ENCODE peak calls at places on chromosomes 13 and 19, in six cellular contexts. Z, M, E, R, J and S are unnamed samples.

GRCh38 chr13:98450012-98450411 is 126.9 kb downstream of the STK24 start:
- DNase-seq in Z (no peak), M (no peak), E (no peak), R (no peak), J (no peak), S (no peak)

GRCh38 chr13:100664171-100664900 is 10.3 kb downstream of the TMTC4 start:
- DNase-seq in Z (no peak), M (no peak), E (no peak), R (no peak), J (no peak), S (no peak)

GRCh38 chr13:45238945-45239795 is 38.3 kb upstream of the KCTD4 start:
- DNase-seq in Z (no peak), M (no peak), E (no peak), R (no peak), J (no peak), S (no peak)

GRCh38 chr13:108268713-108269112 is 805 bp upstream of the TNFSF13B start:
- DNase-seq in Z (no peak), M (no peak), E (no peak), R (no peak), J (no peak), S (no peak)

GRCh38 chr19:46886546-46887239 is 25.9 kb downstream of the ARHGAP35 start:
- DNase-seq in Z (no peak), M (no peak), E (no peak), R (no peak), J (no peak), S (no peak)

GRCh38 chr13:113907637-113908617 is 44.1 kb upstream of the GAS6 start:
- DNase-seq in Z (peak), M (no peak), E (no peak), R (no peak), J (no peak), S (peak)

GRCh38 chr13:24699541-24699940 is 19.3 kb downstream of the ATP12A start:
- DNase-seq in Z (no peak), M (no peak), E (no peak), R (no peak), J (no peak), S (no peak)

GRCh38 chr19:56840452-56841193 is at the start of the genes PEG3 and ZIM2:
- DNase-seq in Z (no peak), M (no peak), E (no peak), R (no peak), J (no peak), S (no peak)

GRCh38 chr19:48646192-48646911 is 365 bp upstream of the CA11 start:
- DNase-seq in Z (peak), M (peak), E (peak), R (peak), J (peak), S (peak)

GRCh38 chr13:28313579-28313978 is 175.2 kb downstream of the PAN3 start:
- DNase-seq in Z (no peak), M (no peak), E (no peak), R (no peak), J (peak), S (no peak)

GRCh38 chr13:28478127-28478526 is 16.8 kb downstream of the FLT1 start:
- DNase-seq in Z (no peak), M (no peak), E (no peak), R (peak), J (no peak), S (no peak)

GRCh38 chr13:22235285-22235949 is 564.5 kb downstream of the FGF9 start:
- DNase-seq in Z (peak), M (no peak), E (no peak), R (no peak), J (no peak), S (no peak)

GRCh38 chr13:70835349-70835748 is 727.1 kb upstream of the KLHL1 start:
- DNase-seq in Z (no peak), M (no peak), E (no peak), R (no peak), J (no peak), S (no peak)

GRCh38 chr19:55678121-55678671 is 3.2 kb downstream of the EPN1 start:
- DNase-seq in Z (no peak), M (no peak), E (no peak), R (no peak), J (peak), S (no peak)

GRCh38 chr19:39438270-39438934 is 2.7 kb upstream of the RPS16 start:
- DNase-seq in Z (no peak), M (no peak), E (no peak), R (no peak), J (no peak), S (no peak)

GRCh38 chr13:39385621-39386231 is 217.3 kb downstream of the LHFPL6 start:
- DNase-seq in Z (peak), M (no peak), E (no peak), R (no peak), J (no peak), S (peak)

GRCh38 chr13:42102961-42103688 is 54.7 kb downstream of the DGKH start:
- DNase-seq in Z (no peak), M (no peak), E (no peak), R (no peak), J (no peak), S (no peak)

GRCh38 chr19:45568732-45569131 is 15.9 kb downstream of the OPA3 start:
- DNase-seq in Z (no peak), M (no peak), E (no peak), R (no peak), J (no peak), S (no peak)

GRCh38 chr13:111597041-111598017 is 276.9 kb downstream of the TEX29 start:
- DNase-seq in Z (peak), M (no peak), E (no peak), R (no peak), J (no peak), S (no peak)

GRCh38 chr13:62556973-62557372 is 1141.3 kb upstream of the PCDH20 start:
- DNase-seq in Z (no peak), M (no peak), E (no peak), R (no peak), J (no peak), S (no peak)